ENCODE peak calls at places on chromosomes 5 and 9, in four cellular contexts. I is pancreas; W is CD8-positive, alpha-beta memory T cell; H is mammary epithelial cell. T is an unnamed sample.

GRCh38 chr5:123670981-123671557 is 159.1 kb downstream of the CSNK1G3 start:
- DNase-seq in I (peak; percentile 34), W (no peak), H (peak; percentile 23), T (peak; percentile 33)

GRCh38 chr5:109218767-109219166 is 191.0 kb downstream of the PJA2 start:
- DNase-seq in I (no peak), W (no peak), H (no peak), T (no peak)

GRCh38 chr9:92160786-92161185 is 45.6 kb upstream of the SPTLC1 start:
- DNase-seq in I (no peak), W (no peak), H (no peak), T (no peak)

GRCh38 chr5:135934939-135935338 is 19.8 kb downstream of the LECT2 start:
- DNase-seq in I (no peak), W (no peak), H (no peak), T (no peak)

GRCh38 chr5:123098767-123099513 is 9.9 kb downstream of the PRDM6 start:
- DNase-seq in I (no peak), W (no peak), H (no peak), T (no peak)

GRCh38 chr5:157290156-157290980 is 24.4 kb downstream of the CYFIP2 start:
- DNase-seq in I (no peak), W (no peak), H (peak; percentile 17), T (no peak)

GRCh38 chr5:56900858-56901578 is 8.4 kb upstream of the SETD9 start:
- DNase-seq in I (no peak), W (peak; percentile 2), H (peak; percentile 39), T (no peak)

GRCh38 chr5:15683332-15683731 is 183.4 kb downstream of the FBXL7 start:
- DNase-seq in I (no peak), W (no peak), H (no peak), T (no peak)

GRCh38 chr5:151213803-151214613 is 9.9 kb downstream of the CCDC69 start:
- DNase-seq in I (peak; percentile 31), W (peak; percentile 75), H (no peak), T (peak; percentile 91)

GRCh38 chr9:124122813-124123462 is 111.4 kb downstream of the LHX2 start:
- DNase-seq in I (no peak), W (no peak), H (no peak), T (no peak)

DNA sequence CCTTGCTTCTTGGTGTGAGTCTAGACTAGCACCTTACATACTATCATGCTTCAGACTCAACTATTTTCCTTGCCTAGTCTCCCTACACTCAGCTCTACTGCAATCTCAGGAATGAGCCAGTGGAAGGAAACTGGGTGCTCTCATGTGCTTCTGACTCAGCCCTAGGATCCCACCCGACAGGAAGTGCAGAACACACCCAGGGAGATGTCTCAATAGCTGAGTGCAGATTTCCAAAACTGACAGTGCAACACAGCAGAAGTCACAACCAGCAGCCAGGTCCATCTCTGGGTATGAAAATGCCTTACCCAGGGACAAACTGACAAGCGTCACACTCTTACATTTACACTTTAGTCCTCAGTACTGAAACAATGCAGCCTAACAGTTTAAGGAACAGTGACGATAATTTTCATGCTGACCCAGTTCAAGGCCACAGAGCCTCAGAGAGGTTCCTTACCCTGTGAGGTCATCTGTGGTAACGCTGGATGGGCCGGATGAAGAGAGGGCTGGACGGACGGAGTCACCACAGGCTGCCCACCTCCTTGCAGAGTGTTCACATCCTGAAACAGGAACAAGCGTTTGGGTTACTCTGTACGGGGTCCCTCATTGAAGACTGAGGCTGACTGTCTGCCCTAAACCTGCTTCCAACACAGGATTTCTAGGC is 33.0 kb downstream of the FKBP15 start:
- DNase-seq in I (no peak), W (no peak), H (peak; percentile 93), T (no peak)
- H3K27ac ChIP-seq in I (peak overlapping the region; percentile 3), W (no peak overlapping the region), H (peak overlapping the region; percentile 68), T (no peak overlapping the region)

DNA sequence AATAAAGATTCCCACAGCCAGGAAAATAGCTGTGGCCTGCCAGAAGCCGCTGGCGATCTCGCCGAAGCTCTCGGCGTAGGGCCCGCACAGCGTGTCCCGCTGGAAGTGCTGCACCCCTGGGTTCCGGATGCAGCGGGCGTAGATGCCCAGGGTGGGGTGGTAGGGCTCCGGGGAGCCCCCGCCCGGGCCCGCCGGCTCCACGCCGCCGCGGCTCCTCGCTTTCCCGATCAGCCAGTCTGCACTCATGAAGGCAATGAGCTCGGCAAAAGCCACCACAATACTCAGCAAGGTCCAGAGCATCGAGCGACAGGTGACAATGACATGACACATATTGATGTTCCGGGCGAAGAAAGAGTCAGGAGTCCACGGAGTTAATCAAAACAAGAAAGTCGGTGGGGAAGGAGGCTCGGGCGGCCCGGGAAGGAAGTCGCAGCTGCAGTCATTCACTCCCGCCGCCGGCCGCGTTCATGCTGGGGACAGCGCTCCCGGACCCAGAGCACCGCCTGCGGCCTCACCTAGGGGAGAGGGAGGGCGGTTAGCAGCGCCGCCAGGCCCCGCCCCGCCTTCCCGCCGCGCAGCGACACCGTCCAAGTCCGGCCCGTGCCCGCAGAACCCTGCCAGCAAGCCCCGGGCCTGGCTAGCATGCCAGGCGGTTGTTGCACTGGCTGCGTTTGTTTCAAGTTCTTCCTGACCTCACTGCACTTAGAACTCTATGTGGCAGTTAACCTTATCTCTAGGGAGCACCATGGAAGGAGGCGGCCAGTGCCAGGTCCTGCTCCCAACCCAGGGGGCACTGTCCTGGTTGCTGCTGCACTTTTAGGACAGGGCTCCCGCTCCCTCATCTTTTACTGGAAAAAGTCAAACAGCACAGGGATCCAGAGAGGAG is 138.4 kb downstream of the LHFPL2 start:
- DNase-seq in I (peak; percentile 77), W (peak; percentile 23), H (peak; percentile 43), T (peak; percentile 9)
- H3K27ac ChIP-seq in I (peak overlapping the region; percentile 66), W (no peak overlapping the region), H (no peak overlapping the region), T (no peak overlapping the region)

GRCh38 chr5:150160448-150161069 is 4.9 kb upstream of the PDGFRB start:
- DNase-seq in I (no peak), W (no peak), H (no peak), T (no peak)
- H3K27ac ChIP-seq in I (no peak overlapping the region), W (no peak overlapping the region), H (no peak overlapping the region), T (no peak overlapping the region)

DNA sequence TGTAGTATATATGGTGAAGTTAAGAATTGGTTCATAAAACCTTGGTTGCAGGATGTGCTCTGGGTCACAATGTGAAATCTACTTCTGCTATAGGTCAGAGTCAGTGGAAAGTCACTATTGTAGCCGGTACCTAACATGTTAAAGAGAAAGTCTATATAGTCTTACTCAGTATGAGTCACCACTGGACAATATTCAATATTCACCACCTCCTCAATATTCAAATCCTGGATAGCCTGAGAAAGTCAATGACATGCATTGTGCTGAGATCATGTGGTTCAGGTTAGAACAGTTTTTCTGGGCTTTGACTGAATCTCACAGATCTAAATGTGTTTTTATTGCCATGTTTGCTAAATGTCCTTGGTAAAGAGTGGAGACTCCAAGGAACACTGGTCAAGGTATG is 108.8 kb downstream of the HMHB1 start:
- DNase-seq in I (no peak), W (no peak), H (peak; percentile 53), T (no peak)
- H3K27ac ChIP-seq in I (no peak overlapping the region), W (no peak overlapping the region), H (peak overlapping the region; percentile 87), T (no peak overlapping the region)

DNA sequence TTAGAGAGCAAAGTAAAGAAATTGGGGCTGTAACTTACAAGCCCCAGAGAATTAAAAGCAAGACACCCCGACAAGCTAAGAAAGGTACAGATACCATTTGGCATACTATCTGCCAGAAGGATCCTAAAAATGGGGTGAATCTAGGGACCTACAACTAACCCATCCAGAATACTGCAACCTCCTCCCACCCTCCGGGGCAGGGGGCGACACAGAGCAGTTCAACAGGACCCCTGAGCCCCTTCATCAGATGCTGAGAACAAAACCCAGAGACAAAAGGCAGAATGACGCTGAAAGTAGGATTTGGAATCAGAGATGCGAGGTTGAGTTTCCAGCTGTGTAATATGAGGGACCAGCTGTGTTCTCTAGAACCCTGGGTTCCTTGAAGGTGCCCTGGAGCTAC is 71.2 kb downstream of the EPB41L4B start:
- DNase-seq in I (no peak), W (no peak), H (no peak), T (no peak)
- H3K27ac ChIP-seq in I (peak overlapping the region; percentile 88), W (no peak overlapping the region), H (no peak overlapping the region), T (no peak overlapping the region)